ENCODE peak calls at places on chromosomes 12 and 14, in nine cellular contexts. R, F, Z, H, S, X, B, D and N are unnamed samples.

GRCh38 chr14:69711471-69712216 is 55.3 kb upstream of the SRSF5 start:
- DNase-seq in B (no peak), R (no peak), X (no peak), S (no peak), Z (no peak), D (no peak), F (no peak), H (no peak), N (no peak)

GRCh38 chr12:27667540-27667939 is 28.7 kb upstream of the REP15 start:
- DNase-seq in X (no peak), Z (peak; percentile 2), D (no peak), S (no peak), F (no peak), R (peak; percentile 97), H (peak; percentile 16), B (no peak), N (no peak)

GRCh38 chr14:67680121-67680602 is 5.7 kb upstream of the VTI1B start:
- DNase-seq in B (no peak), Z (peak; percentile 81), F (no peak), D (no peak), S (peak; percentile 90), R (peak; percentile 93), X (no peak), H (peak; percentile 79), N (no peak)

GRCh38 chr12:45648070-45648469 is 81.4 kb upstream of the ARID2 start:
- DNase-seq in B (peak; percentile 33), D (no peak), H (no peak), R (no peak), Z (no peak), X (peak; percentile 6), S (no peak), F (no peak), N (no peak)

GRCh38 chr12:11795910-11796459 is 146.5 kb downstream of the ETV6 start:
- DNase-seq in X (peak; percentile 70), H (peak; percentile 96), F (peak; percentile 59), D (peak; percentile 64), B (no peak), R (peak; percentile 38), S (no peak), Z (peak; percentile 21), N (no peak)

GRCh38 chr14:89926709-89927108 is 27.8 kb downstream of the EFCAB11 start:
- DNase-seq in F (no peak), R (peak; percentile 65), X (peak; percentile 24), Z (no peak), H (peak; percentile 17), D (no peak), B (no peak), S (no peak), N (no peak)

GRCh38 chr14:66085662-66086061 is 400.5 kb upstream of the CCDC196 start:
- DNase-seq in H (no peak), R (no peak), B (no peak), F (no peak), S (no peak), D (no peak), Z (no peak), X (no peak), N (no peak)

GRCh38 chr12:19652391-19652790 is 213.1 kb downstream of the AEBP2 start:
- DNase-seq in B (no peak), X (no peak), D (no peak), F (no peak), H (no peak), R (no peak), Z (no peak), S (no peak), N (no peak)

GRCh38 chr12:12804432-12804886 is 8.7 kb upstream of the DDX47 start:
- DNase-seq in R (peak; percentile 96), B (no peak), F (no peak), H (peak; percentile 94), Z (no peak), D (peak; percentile 70), X (peak; percentile 36), S (no peak), N (no peak)

GRCh38 chr14:54209501-54210231 is 187.1 kb upstream of the CDKN3 start:
- DNase-seq in D (no peak), S (no peak), B (no peak), H (peak; percentile 63), R (peak; percentile 75), F (no peak), X (no peak), Z (no peak), N (no peak)

GRCh38 chr12:52575256-52575655 is 1.6 kb upstream of the KRT74 start:
- DNase-seq in X (no peak), F (no peak), H (no peak), B (no peak), S (no peak), D (no peak), R (no peak), Z (no peak), N (no peak)

GRCh38 chr14:97074456-97074855 is 277.3 kb downstream of the VRK1 start:
- DNase-seq in Z (no peak), X (no peak), H (no peak), S (no peak), R (no peak), D (no peak), B (no peak), F (no peak), N (no peak)

GRCh38 chr12:132581348-132582057 is 28.9 kb downstream of the LRCOL1 start:
- DNase-seq in H (no peak), B (no peak), Z (no peak), S (no peak), F (peak; percentile 26), D (no peak), X (no peak), R (no peak), N (no peak)

GRCh38 chr12:132583736-132584135 is 26.6 kb downstream of the LRCOL1 start:
- DNase-seq in Z (no peak), S (no peak), R (no peak), D (no peak), B (no peak), F (peak; percentile 81), H (no peak), X (no peak), N (no peak)

GRCh38 chr12:132582058-132582420 is 28.3 kb downstream of the LRCOL1 start:
- DNase-seq in H (no peak), B (no peak), F (peak; percentile 72), S (no peak), D (no peak), R (no peak), X (no peak), Z (no peak), N (no peak)

GRCh38 chr12:132583311-132583710 is 27.1 kb downstream of the LRCOL1 start:
- DNase-seq in F (peak; percentile 62), H (no peak), X (no peak), Z (no peak), S (no peak), R (no peak), B (no peak), D (no peak), N (no peak)

DNA sequence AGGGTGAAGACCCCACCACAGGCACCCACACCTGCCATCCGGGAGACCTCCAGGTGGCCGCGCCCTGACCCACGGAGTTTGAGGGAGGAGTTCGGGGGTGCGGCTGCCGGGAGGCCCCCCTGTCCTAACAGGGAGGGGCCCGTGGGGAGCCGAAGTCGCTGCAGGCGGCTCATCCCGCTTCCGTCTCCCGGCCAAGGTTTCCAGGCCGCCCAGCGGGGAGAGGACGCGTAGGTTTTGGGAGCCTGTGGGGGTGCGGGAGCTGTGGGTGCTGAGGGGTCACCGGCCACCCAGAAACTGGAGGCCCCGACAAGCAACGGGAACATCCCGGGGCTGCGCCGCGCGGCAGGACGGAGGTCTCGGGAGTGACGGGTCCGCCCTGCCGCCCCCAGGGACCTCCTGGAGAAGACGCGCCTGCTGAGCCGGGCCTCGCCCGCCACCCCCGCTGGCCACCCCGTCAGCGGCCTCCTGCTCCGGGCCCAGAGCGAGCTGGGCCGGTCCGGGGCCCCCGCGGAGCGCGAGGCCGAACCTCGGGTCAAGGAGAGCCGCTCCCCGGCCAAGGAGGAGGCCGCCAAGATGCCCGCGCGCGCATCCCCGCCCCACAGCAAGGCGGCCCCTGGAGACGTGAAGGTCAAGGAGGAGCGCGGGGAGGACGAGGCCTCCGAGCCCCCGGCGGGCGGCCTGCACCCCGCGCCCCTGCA is 27.7 kb downstream of the LRCOL1 start:
- DNase-seq in Z (no peak), D (no peak), S (no peak), F (peak; percentile 43), B (no peak), X (no peak), R (no peak), H (no peak), N (no peak)
- TF ChIP-seq EZH2 in Z (no peak), D (no peak), S (no peak), F (no peak), B (no peak), X (no peak), R (no peak), H (no peak), N (no peak)

GRCh38 chr12:91811481-91812287 is 334.0 kb downstream of the BTG1 start:
- DNase-seq in D (peak; percentile 53), B (peak; percentile 80), H (peak; percentile 72), F (peak; percentile 81), R (peak; percentile 61), S (peak; percentile 40), X (peak; percentile 42), Z (peak; percentile 65), N (peak; percentile 68)
- H3K4me3 ChIP-seq in D (no peak overlapping the region), B (no peak overlapping the region), H (no peak overlapping the region), F (no peak overlapping the region), R (no peak overlapping the region), S (no peak overlapping the region), X (no peak overlapping the region), Z (no peak overlapping the region), N (no peak overlapping the region)

GRCh38 chr14:101078105-101078891 is 174.8 kb upstream of the RTL1 start:
- DNase-seq in H (no peak), D (no peak), B (peak; percentile 1), S (no peak), X (no peak), F (no peak), R (no peak), Z (no peak), N (no peak)
- H3K27me3 ChIP-seq in H (no peaks in the 10 kb centered on the region), D (no peaks in the 10 kb centered on the region), B (peaks cover 4% of the 10 kb centered on the region), S (no peaks in the 10 kb centered on the region), X (peaks cover 18% of the 10 kb centered on the region), F (peaks cover 8% of the 10 kb centered on the region), R (peaks cover 40% of the 10 kb centered on the region), Z (peaks cover 40% of the 10 kb centered on the region), N (no peaks in the 10 kb centered on the region)

GRCh38 chr12:53974084-53975018 is at the start of gene HOTAIR:
- DNase-seq in S (no peak), R (peak; percentile 54), Z (no peak), H (peak; percentile 53), X (no peak), F (peak; percentile 54), D (no peak), B (no peak), N (peak; percentile 83)
- TF ChIP-seq EZH2 in S (no peak), R (peak; percentile 72), Z (no peak), H (no peak), X (no peak), F (peak; percentile 76), D (no peak), B (no peak), N (no peak)